ENCODE peak calls at places on chromosomes 6 and 20, in nine cellular contexts. One of them, this sample, is unnamed.

GRCh38 chr6:17410281-17410680 is 16.9 kb downstream of the CAP2 start:
- DNase-seq in transverse colon: no peak
- DNase-seq in upper lobe of left lung: no peak
- DNase-seq in SK-N-SH: no peak
- DNase-seq in A549: no peak
- DNase-seq in stomach: no peak
- DNase-seq in esophagus muscularis mucosa: no peak
- DNase-seq in HepG2: no peak
- DNase-seq in GM12878: no peak
- DNase-seq in this sample: no peak

GRCh38 chr6:22737331-22737730 is 168.0 kb downstream of the HDGFL1 start:
- DNase-seq in GM12878: peak; percentile 0
- DNase-seq in A549: no peak
- DNase-seq in upper lobe of left lung: no peak
- DNase-seq in SK-N-SH: no peak
- DNase-seq in stomach: no peak
- DNase-seq in HepG2: no peak
- DNase-seq in esophagus muscularis mucosa: no peak
- DNase-seq in transverse colon: peak; percentile 13
- DNase-seq in this sample: peak; percentile 16

GRCh38 chr20:24445510-24446170 is 23.8 kb upstream of the SYNDIG1 start:
- DNase-seq in SK-N-SH: no peak
- DNase-seq in HepG2: no peak
- DNase-seq in transverse colon: no peak
- DNase-seq in stomach: no peak
- DNase-seq in upper lobe of left lung: no peak
- DNase-seq in esophagus muscularis mucosa: no peak
- DNase-seq in GM12878: no peak
- DNase-seq in A549: no peak
- DNase-seq in this sample: no peak

GRCh38 chr6:117547688-117548621 is 54.4 kb downstream of the GOPC start:
- DNase-seq in SK-N-SH: peak; percentile 80
- DNase-seq in stomach: peak; percentile 32
- DNase-seq in upper lobe of left lung: peak; percentile 89
- DNase-seq in A549: no peak
- DNase-seq in HepG2: no peak
- DNase-seq in transverse colon: peak; percentile 57
- DNase-seq in esophagus muscularis mucosa: no peak
- DNase-seq in GM12878: no peak
- DNase-seq in this sample: peak; percentile 34

GRCh38 chr6:484729-485111 is 93.2 kb downstream of the IRF4 start:
- DNase-seq in SK-N-SH: no peak
- DNase-seq in upper lobe of left lung: no peak
- DNase-seq in GM12878: no peak
- DNase-seq in stomach: no peak
- DNase-seq in esophagus muscularis mucosa: no peak
- DNase-seq in transverse colon: no peak
- DNase-seq in HepG2: no peak
- DNase-seq in A549: no peak
- DNase-seq in this sample: no peak

GRCh38 chr6:118212451-118213173 is 305.5 kb downstream of the SLC35F1 start:
- DNase-seq in A549: no peak
- DNase-seq in transverse colon: no peak
- DNase-seq in esophagus muscularis mucosa: no peak
- DNase-seq in upper lobe of left lung: no peak
- DNase-seq in stomach: no peak
- DNase-seq in GM12878: no peak
- DNase-seq in SK-N-SH: no peak
- DNase-seq in HepG2: no peak
- DNase-seq in this sample: no peak

GRCh38 chr6:144434308-144434990 is 149.3 kb downstream of the UTRN start:
- DNase-seq in transverse colon: no peak
- DNase-seq in A549: no peak
- DNase-seq in GM12878: no peak
- DNase-seq in SK-N-SH: no peak
- DNase-seq in stomach: no peak
- DNase-seq in upper lobe of left lung: no peak
- DNase-seq in HepG2: no peak
- DNase-seq in esophagus muscularis mucosa: no peak
- DNase-seq in this sample: no peak

GRCh38 chr6:144530118-144530517 is 245.0 kb downstream of the UTRN start:
- DNase-seq in HepG2: no peak
- DNase-seq in A549: no peak
- DNase-seq in GM12878: no peak
- DNase-seq in stomach: no peak
- DNase-seq in SK-N-SH: no peak
- DNase-seq in esophagus muscularis mucosa: no peak
- DNase-seq in transverse colon: no peak
- DNase-seq in upper lobe of left lung: no peak
- DNase-seq in this sample: no peak

GRCh38 chr6:163531122-163531521 is 116.6 kb downstream of the QKI start:
- DNase-seq in GM12878: no peak
- DNase-seq in A549: no peak
- DNase-seq in SK-N-SH: no peak
- DNase-seq in upper lobe of left lung: no peak
- DNase-seq in transverse colon: no peak
- DNase-seq in stomach: no peak
- DNase-seq in HepG2: no peak
- DNase-seq in esophagus muscularis mucosa: no peak
- DNase-seq in this sample: no peak

GRCh38 chr20:10769700-10770099 is 95.9 kb upstream of the JAG1 start:
- DNase-seq in esophagus muscularis mucosa: no peak
- DNase-seq in A549: no peak
- DNase-seq in SK-N-SH: no peak
- DNase-seq in transverse colon: no peak
- DNase-seq in upper lobe of left lung: no peak
- DNase-seq in HepG2: no peak
- DNase-seq in stomach: no peak
- DNase-seq in GM12878: no peak
- DNase-seq in this sample: no peak

GRCh38 chr6:147131728-147132127 is 72.5 kb upstream of the STXBP5 start:
- DNase-seq in SK-N-SH: no peak
- DNase-seq in GM12878: no peak
- DNase-seq in HepG2: no peak
- DNase-seq in esophagus muscularis mucosa: no peak
- DNase-seq in upper lobe of left lung: no peak
- DNase-seq in stomach: no peak
- DNase-seq in A549: no peak
- DNase-seq in transverse colon: no peak
- DNase-seq in this sample: no peak

GRCh38 chr20:59678286-59678685 is 73.9 kb downstream of the PHACTR3 start:
- DNase-seq in stomach: no peak
- DNase-seq in SK-N-SH: no peak
- DNase-seq in upper lobe of left lung: no peak
- DNase-seq in GM12878: no peak
- DNase-seq in transverse colon: no peak
- DNase-seq in A549: no peak
- DNase-seq in HepG2: no peak
- DNase-seq in esophagus muscularis mucosa: no peak
- DNase-seq in this sample: no peak

GRCh38 chr20:23404196-23404595 is 17.1 kb downstream of the NAPB start:
- DNase-seq in stomach: no peak
- DNase-seq in HepG2: peak; percentile 54
- DNase-seq in GM12878: no peak
- DNase-seq in A549: no peak
- DNase-seq in esophagus muscularis mucosa: no peak
- DNase-seq in transverse colon: no peak
- DNase-seq in SK-N-SH: no peak
- DNase-seq in upper lobe of left lung: no peak
- DNase-seq in this sample: no peak

GRCh38 chr6:36326351-36326995 is 10.2 kb downstream of the BNIP5 start:
- DNase-seq in HepG2: no peak
- DNase-seq in transverse colon: no peak
- DNase-seq in GM12878: no peak
- DNase-seq in SK-N-SH: peak; percentile 58
- DNase-seq in esophagus muscularis mucosa: no peak
- DNase-seq in stomach: no peak
- DNase-seq in A549: no peak
- DNase-seq in upper lobe of left lung: no peak
- DNase-seq in this sample: no peak

GRCh38 chr6:165819394-165819793 is 156.4 kb upstream of the PDE10A start:
- DNase-seq in SK-N-SH: no peak
- DNase-seq in upper lobe of left lung: peak; percentile 71
- DNase-seq in GM12878: no peak
- DNase-seq in stomach: no peak
- DNase-seq in esophagus muscularis mucosa: no peak
- DNase-seq in transverse colon: no peak
- DNase-seq in HepG2: no peak
- DNase-seq in A549: no peak
- DNase-seq in this sample: no peak

GRCh38 chr20:23667666-23668065 is 21.2 kb downstream of the CST4 start:
- DNase-seq in GM12878: no peak
- DNase-seq in transverse colon: no peak
- DNase-seq in stomach: no peak
- DNase-seq in esophagus muscularis mucosa: peak; percentile 31
- DNase-seq in A549: no peak
- DNase-seq in upper lobe of left lung: no peak
- DNase-seq in SK-N-SH: no peak
- DNase-seq in HepG2: no peak
- DNase-seq in this sample: no peak

GRCh38 chr6:157226026-157226639 is 97.2 kb downstream of the TMEM242 start:
- DNase-seq in esophagus muscularis mucosa: no peak
- DNase-seq in SK-N-SH: no peak
- DNase-seq in transverse colon: no peak
- DNase-seq in upper lobe of left lung: no peak
- DNase-seq in HepG2: no peak
- DNase-seq in A549: no peak
- DNase-seq in GM12878: no peak
- DNase-seq in stomach: no peak
- DNase-seq in this sample: no peak

GRCh38 chr6:78623567-78623966 is 243.8 kb upstream of the IRAK1BP1 start:
- DNase-seq in A549: no peak
- DNase-seq in transverse colon: no peak
- DNase-seq in upper lobe of left lung: no peak
- DNase-seq in stomach: no peak
- DNase-seq in HepG2: no peak
- DNase-seq in SK-N-SH: no peak
- DNase-seq in esophagus muscularis mucosa: no peak
- DNase-seq in GM12878: no peak
- DNase-seq in this sample: no peak

GRCh38 chr6:35247642-35248231 is 11.8 kb upstream of the ZNF76 start:
- DNase-seq in esophagus muscularis mucosa: no peak
- DNase-seq in upper lobe of left lung: no peak
- DNase-seq in transverse colon: no peak
- DNase-seq in A549: no peak
- DNase-seq in HepG2: no peak
- DNase-seq in stomach: no peak
- DNase-seq in SK-N-SH: no peak
- DNase-seq in GM12878: peak; percentile 31
- DNase-seq in this sample: no peak

GRCh38 chr6:101117397-101118185 is 236.5 kb upstream of the ASCC3 start:
- DNase-seq in GM12878: no peak
- DNase-seq in stomach: no peak
- DNase-seq in HepG2: no peak
- DNase-seq in SK-N-SH: no peak
- DNase-seq in A549: no peak
- DNase-seq in transverse colon: peak; percentile 70
- DNase-seq in upper lobe of left lung: peak; percentile 62
- DNase-seq in esophagus muscularis mucosa: no peak
- DNase-seq in this sample: no peak

GRCh38 chr20:32037929-32038328 is 14.1 kb upstream of the HCK start:
- DNase-seq in GM12878: no peak
- DNase-seq in transverse colon: no peak
- DNase-seq in HepG2: no peak
- DNase-seq in SK-N-SH: no peak
- DNase-seq in upper lobe of left lung: no peak
- DNase-seq in A549: no peak
- DNase-seq in stomach: no peak
- DNase-seq in esophagus muscularis mucosa: no peak
- DNase-seq in this sample: no peak

GRCh38 chr6:79570802-79571367 is 33.7 kb upstream of the LCA5 start:
- DNase-seq in transverse colon: no peak
- DNase-seq in upper lobe of left lung: no peak
- DNase-seq in esophagus muscularis mucosa: no peak
- DNase-seq in GM12878: no peak
- DNase-seq in HepG2: peak; percentile 41
- DNase-seq in A549: peak; percentile 7
- DNase-seq in SK-N-SH: peak; percentile 54
- DNase-seq in stomach: no peak
- DNase-seq in this sample: no peak

DNA sequence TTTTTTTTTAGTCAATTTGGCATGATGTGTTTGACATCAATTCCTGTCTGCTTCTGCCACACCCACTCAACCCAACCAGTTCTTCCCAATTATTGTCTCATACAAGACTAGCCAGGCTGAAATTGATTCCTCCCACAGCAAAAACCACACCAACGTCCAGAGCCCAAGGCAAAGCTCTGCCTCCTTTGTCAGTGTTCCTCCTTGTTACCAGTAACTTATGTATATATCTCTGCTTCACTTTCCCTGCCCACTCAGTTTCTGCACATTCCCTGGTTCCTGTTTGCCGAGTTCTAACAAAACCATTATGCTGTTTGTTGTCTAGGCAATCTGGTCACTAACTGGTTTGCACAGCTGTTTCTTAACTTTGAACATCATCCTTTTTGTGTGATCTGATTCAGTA is 547.9 kb upstream of the PTCHD4 start:
- DNase-seq in transverse colon: no peak
- DNase-seq in GM12878: no peak
- DNase-seq in A549: no peak
- DNase-seq in stomach: no peak
- DNase-seq in upper lobe of left lung: no peak
- DNase-seq in HepG2: no peak
- DNase-seq in SK-N-SH: no peak
- DNase-seq in esophagus muscularis mucosa: no peak
- DNase-seq in this sample: no peak
- TF ChIP-seq EP300 in transverse colon: no peak
- TF ChIP-seq EP300 in GM12878: no peak
- TF ChIP-seq EP300 in A549: no peak
- TF ChIP-seq EP300 in stomach: no peak
- TF ChIP-seq EP300 in upper lobe of left lung: no peak
- TF ChIP-seq EP300 in HepG2: no peak
- TF ChIP-seq EP300 in SK-N-SH: no peak
- TF ChIP-seq EP300 in esophagus muscularis mucosa: no peak
- TF ChIP-seq EP300 in this sample: no peak

GRCh38 chr6:129696028-129696418 is 14.0 kb downstream of the ARHGAP18 start:
- DNase-seq in A549: no peak
- DNase-seq in upper lobe of left lung: no peak
- DNase-seq in transverse colon: no peak
- DNase-seq in GM12878: no peak
- DNase-seq in esophagus muscularis mucosa: no peak
- DNase-seq in HepG2: peak; percentile 79
- DNase-seq in stomach: no peak
- DNase-seq in SK-N-SH: no peak
- DNase-seq in this sample: no peak
- H3K4me1 ChIP-seq in A549: peaks cover 42% of the 10 kb centered on the region
- H3K4me1 ChIP-seq in upper lobe of left lung: peaks cover 50% of the 10 kb centered on the region
- H3K4me1 ChIP-seq in transverse colon: peaks cover 25% of the 10 kb centered on the region
- H3K4me1 ChIP-seq in GM12878: peaks cover 64% of the 10 kb centered on the region
- H3K4me1 ChIP-seq in esophagus muscularis mucosa: peaks cover 7% of the 10 kb centered on the region
- H3K4me1 ChIP-seq in HepG2: peaks cover 100% of the 10 kb centered on the region
- H3K4me1 ChIP-seq in stomach: peaks cover 5% of the 10 kb centered on the region
- H3K4me1 ChIP-seq in SK-N-SH: peaks cover 61% of the 10 kb centered on the region
- H3K4me1 ChIP-seq in this sample: peaks cover 18% of the 10 kb centered on the region

GRCh38 chr20:41249781-41250281 is 67.7 kb downstream of the ZHX3 start:
- DNase-seq in esophagus muscularis mucosa: no peak
- DNase-seq in HepG2: peak; percentile 55
- DNase-seq in SK-N-SH: peak; percentile 18
- DNase-seq in upper lobe of left lung: no peak
- DNase-seq in stomach: no peak
- DNase-seq in transverse colon: no peak
- DNase-seq in A549: no peak
- DNase-seq in GM12878: no peak
- DNase-seq in this sample: no peak
- H3K4me3 ChIP-seq in esophagus muscularis mucosa: no peak overlapping the region
- H3K4me3 ChIP-seq in HepG2: no peak overlapping the region
- H3K4me3 ChIP-seq in SK-N-SH: no peak overlapping the region
- H3K4me3 ChIP-seq in upper lobe of left lung: no peak overlapping the region
- H3K4me3 ChIP-seq in stomach: no peak overlapping the region
- H3K4me3 ChIP-seq in transverse colon: no peak overlapping the region
- H3K4me3 ChIP-seq in A549: no peak overlapping the region
- H3K4me3 ChIP-seq in GM12878: no peak overlapping the region
- H3K4me3 ChIP-seq in this sample: no peak overlapping the region

GRCh38 chr20:3720068-3720467 is 7.7 kb upstream of the SIGLEC1 start:
- DNase-seq in stomach: no peak
- DNase-seq in A549: no peak
- DNase-seq in upper lobe of left lung: no peak
- DNase-seq in SK-N-SH: no peak
- DNase-seq in transverse colon: no peak
- DNase-seq in HepG2: no peak
- DNase-seq in GM12878: no peak
- DNase-seq in esophagus muscularis mucosa: no peak
- DNase-seq in this sample: no peak
- TF ChIP-seq EP300 in stomach: no peak
- TF ChIP-seq EP300 in A549: no peak
- TF ChIP-seq EP300 in upper lobe of left lung: no peak
- TF ChIP-seq EP300 in SK-N-SH: no peak
- TF ChIP-seq EP300 in transverse colon: no peak
- TF ChIP-seq EP300 in HepG2: no peak
- TF ChIP-seq EP300 in GM12878: no peak
- TF ChIP-seq EP300 in esophagus muscularis mucosa: no peak
- TF ChIP-seq EP300 in this sample: no peak

This sample was measured in tibial nerve.